ENCODE peak calls at places on chromosomes 2 and 18, in four cellular contexts. One of them, this sample, is unnamed.

GRCh38 chr2:88874063-88874657 is 182.7 kb downstream of the RPIA start:
- DNase-seq in trophoblast cell: peak; percentile 85
- DNase-seq in IMR-90: peak; percentile 63
- DNase-seq in mesenchymal stem cell: peak; percentile 56
- DNase-seq in this sample: no peak

GRCh38 chr18:48093104-48093503 is 162.6 kb upstream of the SMAD2 start:
- DNase-seq in mesenchymal stem cell: no peak
- DNase-seq in trophoblast cell: no peak
- DNase-seq in IMR-90: no peak
- DNase-seq in this sample: no peak

GRCh38 chr2:194819367-194819766 is 837.7 kb upstream of the SLC39A10 start:
- DNase-seq in mesenchymal stem cell: no peak
- DNase-seq in trophoblast cell: no peak
- DNase-seq in IMR-90: no peak
- DNase-seq in this sample: no peak

GRCh38 chr2:204842731-204843490 is 297.6 kb downstream of the PARD3B start:
- DNase-seq in trophoblast cell: peak; percentile 93
- DNase-seq in IMR-90: peak; percentile 96
- DNase-seq in mesenchymal stem cell: peak; percentile 92
- DNase-seq in this sample: no peak

GRCh38 chr2:86750240-86750839 is 30.2 kb downstream of the RMND5A start:
- DNase-seq in mesenchymal stem cell: peak; percentile 20
- DNase-seq in trophoblast cell: no peak
- DNase-seq in IMR-90: no peak
- DNase-seq in this sample: no peak

GRCh38 chr18:5214583-5215351 is 17.7 kb upstream of the AKAIN1 start:
- DNase-seq in trophoblast cell: peak; percentile 26
- DNase-seq in mesenchymal stem cell: no peak
- DNase-seq in IMR-90: no peak
- DNase-seq in this sample: no peak

GRCh38 chr2:161139098-161139987 is 20.9 kb upstream of the TANK start:
- DNase-seq in mesenchymal stem cell: peak; percentile 66
- DNase-seq in IMR-90: peak; percentile 74
- DNase-seq in trophoblast cell: peak; percentile 43
- DNase-seq in this sample: no peak

GRCh38 chr2:112924855-112925254 is 13.9 kb downstream of the IL37 start:
- DNase-seq in IMR-90: no peak
- DNase-seq in mesenchymal stem cell: no peak
- DNase-seq in trophoblast cell: no peak
- DNase-seq in this sample: no peak

GRCh38 chr18:52242711-52243110 is 97.3 kb upstream of the DCC start:
- DNase-seq in IMR-90: no peak
- DNase-seq in mesenchymal stem cell: no peak
- DNase-seq in trophoblast cell: no peak
- DNase-seq in this sample: no peak

GRCh38 chr2:147910990-147911473 is 66.2 kb downstream of the ACVR2A start:
- DNase-seq in trophoblast cell: peak; percentile 84
- DNase-seq in IMR-90: peak; percentile 77
- DNase-seq in mesenchymal stem cell: peak; percentile 70
- DNase-seq in this sample: no peak

GRCh38 chr18:12463191-12463590 is 55.5 kb downstream of the PRELID3A start:
- DNase-seq in trophoblast cell: no peak
- DNase-seq in IMR-90: no peak
- DNase-seq in mesenchymal stem cell: no peak
- DNase-seq in this sample: no peak

GRCh38 chr18:73756256-73757091 is 391.2 kb downstream of the FBXO15 start:
- DNase-seq in IMR-90: peak; percentile 14
- DNase-seq in mesenchymal stem cell: no peak
- DNase-seq in trophoblast cell: no peak
- DNase-seq in this sample: no peak

GRCh38 chr18:75857558-75857957 is 430.1 kb upstream of the SMIM21 start:
- DNase-seq in IMR-90: no peak
- DNase-seq in trophoblast cell: no peak
- DNase-seq in mesenchymal stem cell: no peak
- DNase-seq in this sample: no peak

GRCh38 chr18:75860166-75860565 is 432.7 kb upstream of the SMIM21 start:
- DNase-seq in trophoblast cell: no peak
- DNase-seq in mesenchymal stem cell: no peak
- DNase-seq in IMR-90: no peak
- DNase-seq in this sample: no peak

GRCh38 chr18:75858754-75859153 is 431.3 kb upstream of the SMIM21 start:
- DNase-seq in mesenchymal stem cell: no peak
- DNase-seq in IMR-90: no peak
- DNase-seq in trophoblast cell: no peak
- DNase-seq in this sample: no peak

GRCh38 chr18:75854808-75855207 is 427.3 kb upstream of the SMIM21 start:
- DNase-seq in mesenchymal stem cell: no peak
- DNase-seq in IMR-90: no peak
- DNase-seq in trophoblast cell: no peak
- DNase-seq in this sample: no peak

DNA sequence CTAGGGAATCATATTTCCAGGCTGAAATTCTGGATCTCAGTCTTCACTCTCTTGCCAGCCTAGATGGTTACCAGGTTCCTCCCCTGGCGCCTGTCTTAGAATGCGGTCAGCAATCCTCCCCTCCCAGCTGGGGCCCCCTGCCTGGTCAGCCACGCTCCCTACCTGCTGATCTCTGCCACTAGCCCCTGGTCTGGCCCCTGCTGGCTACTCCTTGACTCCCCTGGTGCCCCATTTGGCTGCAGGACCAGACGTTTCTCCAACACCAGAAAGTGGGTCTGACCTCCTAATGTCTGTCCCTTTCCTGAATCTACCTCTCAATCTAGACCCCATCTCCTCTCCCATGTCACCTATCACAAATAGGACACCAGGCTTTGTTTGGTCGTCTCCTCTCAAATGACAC is 432.0 kb upstream of the SMIM21 start:
- DNase-seq in mesenchymal stem cell: no peak
- DNase-seq in trophoblast cell: no peak
- DNase-seq in IMR-90: no peak
- DNase-seq in this sample: no peak
- H2AFZ ChIP-seq in mesenchymal stem cell: no peak overlapping the region
- H2AFZ ChIP-seq in trophoblast cell: no peak overlapping the region
- H2AFZ ChIP-seq in IMR-90: no peak overlapping the region
- H2AFZ ChIP-seq in this sample: no peak overlapping the region

DNA sequence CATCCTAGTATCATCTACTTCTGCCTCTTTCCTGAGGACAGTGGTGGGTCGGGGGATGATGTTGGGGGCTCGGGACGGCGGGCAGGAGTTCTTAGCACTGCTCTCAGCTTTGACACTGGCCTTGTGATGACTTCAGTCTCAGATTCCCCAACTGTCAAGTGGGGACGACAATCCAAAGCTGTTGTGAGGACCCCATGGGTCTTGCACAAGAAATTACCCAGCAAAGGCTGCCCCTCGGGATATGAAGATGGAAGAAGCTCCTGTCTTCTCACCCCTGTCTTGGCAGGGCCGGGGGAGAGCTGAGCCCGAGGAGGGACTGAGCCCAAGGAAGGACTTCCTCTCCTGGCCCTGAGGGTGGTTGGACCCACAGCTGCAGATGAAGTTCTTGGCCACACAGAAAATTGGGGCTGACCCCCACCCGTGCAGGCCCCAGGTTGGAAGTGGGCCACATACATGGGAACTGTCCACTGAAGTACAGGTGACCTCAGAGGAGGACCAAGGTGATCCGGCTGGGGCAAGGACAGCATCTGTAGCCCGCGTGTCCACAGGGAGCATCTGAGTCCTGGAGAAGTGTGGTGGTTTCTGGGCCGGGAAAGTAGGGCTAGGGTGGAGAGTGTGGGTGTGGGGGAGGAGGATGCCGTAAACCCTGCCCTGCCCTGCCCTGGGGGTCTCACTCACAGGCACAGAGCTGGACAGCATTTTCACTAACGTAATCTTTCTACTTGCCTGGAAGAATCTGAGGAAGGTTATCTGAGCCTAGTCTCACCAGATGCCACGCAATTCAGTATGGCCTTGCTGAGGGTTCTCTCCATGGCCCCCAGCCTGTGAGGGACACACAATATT is 50.8 kb downstream of the INHBB start:
- DNase-seq in trophoblast cell: peak; percentile 97
- DNase-seq in IMR-90: no peak
- DNase-seq in mesenchymal stem cell: no peak
- DNase-seq in this sample: no peak
- H4K8ac ChIP-seq in trophoblast cell: no peak overlapping the region
- H4K8ac ChIP-seq in IMR-90: no peak overlapping the region
- H4K8ac ChIP-seq in mesenchymal stem cell: no peak overlapping the region
- H4K8ac ChIP-seq in this sample: no peak overlapping the region

GRCh38 chr2:65478498-65479135 is 46.2 kb upstream of the SPRED2 start:
- DNase-seq in IMR-90: no peak
- DNase-seq in trophoblast cell: no peak
- DNase-seq in mesenchymal stem cell: no peak
- DNase-seq in this sample: no peak
- H2AFZ ChIP-seq in IMR-90: no peak overlapping the region
- H2AFZ ChIP-seq in trophoblast cell: no peak overlapping the region
- H2AFZ ChIP-seq in mesenchymal stem cell: no peak overlapping the region
- H2AFZ ChIP-seq in this sample: no peak overlapping the region

GRCh38 chr2:217934321-217935131 is 68.3 kb downstream of the TNS1 start:
- DNase-seq in IMR-90: peak; percentile 96
- DNase-seq in trophoblast cell: peak; percentile 38
- DNase-seq in mesenchymal stem cell: peak; percentile 85
- DNase-seq in this sample: no peak
- H4K8ac ChIP-seq in IMR-90: peak overlapping the region; percentile 78
- H4K8ac ChIP-seq in trophoblast cell: no peak overlapping the region
- H4K8ac ChIP-seq in mesenchymal stem cell: no peak overlapping the region
- H4K8ac ChIP-seq in this sample: no peak overlapping the region

GRCh38 chr2:230589025-230589424 is 123.6 kb upstream of the CAB39 start:
- DNase-seq in mesenchymal stem cell: no peak
- DNase-seq in IMR-90: no peak
- DNase-seq in trophoblast cell: no peak
- DNase-seq in this sample: no peak

GRCh38 chr2:230589497-230590015 is 123.1 kb upstream of the CAB39 start:
- DNase-seq in trophoblast cell: peak; percentile 15
- DNase-seq in IMR-90: no peak
- DNase-seq in mesenchymal stem cell: no peak
- DNase-seq in this sample: no peak

GRCh38 chr2:230583593-230583992 is 129.0 kb upstream of the CAB39 start:
- DNase-seq in mesenchymal stem cell: no peak
- DNase-seq in trophoblast cell: no peak
- DNase-seq in IMR-90: no peak
- DNase-seq in this sample: no peak

GRCh38 chr2:230582851-230583283 is 129.8 kb upstream of the CAB39 start:
- DNase-seq in trophoblast cell: peak; percentile 41
- DNase-seq in mesenchymal stem cell: no peak
- DNase-seq in IMR-90: peak; percentile 21
- DNase-seq in this sample: no peak

DNA sequence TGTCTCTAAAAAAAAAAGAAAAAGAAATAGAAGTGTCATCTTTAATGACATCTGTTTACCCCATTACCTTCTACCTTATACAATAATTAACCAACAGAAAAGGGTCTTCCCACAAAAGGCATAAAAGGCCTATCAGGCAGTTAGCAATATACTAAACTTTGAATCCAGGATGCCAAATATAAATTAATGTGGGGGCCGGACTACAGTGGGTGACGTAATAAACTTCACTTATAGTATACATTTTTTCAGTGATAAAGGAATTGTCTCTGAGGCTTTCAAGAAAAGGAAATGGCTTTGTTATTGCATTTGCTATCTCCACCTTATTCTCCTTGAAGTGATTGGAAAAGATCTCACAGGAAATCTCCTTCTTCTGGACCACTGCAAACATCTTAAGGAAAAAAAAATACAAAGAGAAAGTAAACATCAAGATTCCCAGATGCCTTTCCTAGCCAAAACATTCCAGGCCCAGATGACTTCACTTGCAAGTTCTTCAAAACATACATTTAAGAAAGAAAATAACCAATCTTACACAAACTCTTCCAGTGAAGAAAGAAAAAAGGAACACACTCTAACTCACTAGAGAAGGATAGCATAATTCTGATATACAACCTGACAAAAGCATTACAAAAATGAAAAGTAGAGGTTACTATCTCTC is 126.2 kb upstream of the CAB39 start:
- DNase-seq in IMR-90: peak; percentile 65
- DNase-seq in trophoblast cell: no peak
- DNase-seq in mesenchymal stem cell: peak; percentile 18
- DNase-seq in this sample: no peak
- H2AFZ ChIP-seq in IMR-90: no peak overlapping the region
- H2AFZ ChIP-seq in trophoblast cell: no peak overlapping the region
- H2AFZ ChIP-seq in mesenchymal stem cell: no peak overlapping the region
- H2AFZ ChIP-seq in this sample: no peak overlapping the region